ENCODE peak calls at places on chromosomes 12 and 14, in four cellular contexts. D, Z, E and X are unnamed samples.
A peak's percentile ranks its signal among the peaks of the same experiment; 100 is the strongest.

GRCh38 chr12:102120564-102120873 is 536 bp downstream of the PARPBP start:
- DNase-seq in D (no peak), Z (peak; percentile 20), E (no peak), X (no peak)

GRCh38 chr14:71692496-71692895 is 239.7 kb upstream of the RGS6 start:
- DNase-seq in D (no peak), Z (no peak), E (no peak), X (peak; percentile 45)

GRCh38 chr12:57219205-57219992 is 2.8 kb downstream of the NXPH4 start:
- DNase-seq in D (no peak), Z (no peak), E (no peak), X (no peak)

GRCh38 chr14:97975960-97976359 is 1178.8 kb downstream of the VRK1 start:
- DNase-seq in D (no peak), Z (no peak), E (no peak), X (no peak)

GRCh38 chr12:92224685-92225331 is 79.2 kb upstream of the BTG1 start:
- DNase-seq in D (no peak), Z (no peak), E (no peak), X (no peak)

GRCh38 chr12:28191018-28191595 is 851 bp downstream of the CCDC91 start:
- DNase-seq in D (peak; percentile 84), Z (peak; percentile 22), E (no peak), X (no peak)

GRCh38 chr12:19190292-19191031 is 60.9 kb downstream of the PLEKHA5 start:
- DNase-seq in D (no peak), Z (no peak), E (no peak), X (no peak)

GRCh38 chr12:54463484-54463883 is 9.9 kb downstream of the GTSF1 start:
- DNase-seq in D (no peak), Z (no peak), E (no peak), X (no peak)

GRCh38 chr12:129887047-129887568 is 16.7 kb downstream of the TMEM132D start:
- DNase-seq in D (no peak), Z (no peak), E (no peak), X (no peak)

GRCh38 chr12:68665016-68665569 is 21.7 kb upstream of the NUP107 start:
- DNase-seq in D (no peak), Z (no peak), E (no peak), X (no peak)

GRCh38 chr12:124493809-124494750 is 73.3 kb downstream of the NCOR2 start:
- DNase-seq in D (no peak), Z (no peak), E (no peak), X (no peak)

GRCh38 chr12:131784909-131785762 is 43.1 kb upstream of the MMP17 start:
- DNase-seq in D (no peak), Z (no peak), E (no peak), X (no peak)

GRCh38 chr14:77222546-77223225 is 41.1 kb downstream of the TMEM63C start:
- DNase-seq in D (no peak), Z (no peak), E (no peak), X (no peak)

GRCh38 chr12:93569656-93570551 is 2.6 kb upstream of the SOCS2 start:
- DNase-seq in D (peak; percentile 97), Z (peak; percentile 96), E (peak; percentile 89), X (no peak)

GRCh38 chr12:93571854-93572711 is at the start of gene SOCS2:
- DNase-seq in D (no peak), Z (peak; percentile 35), E (peak; percentile 71), X (no peak)

GRCh38 chr12:93570552-93571359 is 1.7 kb upstream of the SOCS2 start:
- DNase-seq in D (peak; percentile 99), Z (peak; percentile 88), E (peak; percentile 92), X (peak; percentile 78)

GRCh38 chr12:93572712-93573551 is 457 bp downstream of the SOCS2 start:
- DNase-seq in D (no peak), Z (no peak), E (peak; percentile 42), X (no peak)

DNA sequence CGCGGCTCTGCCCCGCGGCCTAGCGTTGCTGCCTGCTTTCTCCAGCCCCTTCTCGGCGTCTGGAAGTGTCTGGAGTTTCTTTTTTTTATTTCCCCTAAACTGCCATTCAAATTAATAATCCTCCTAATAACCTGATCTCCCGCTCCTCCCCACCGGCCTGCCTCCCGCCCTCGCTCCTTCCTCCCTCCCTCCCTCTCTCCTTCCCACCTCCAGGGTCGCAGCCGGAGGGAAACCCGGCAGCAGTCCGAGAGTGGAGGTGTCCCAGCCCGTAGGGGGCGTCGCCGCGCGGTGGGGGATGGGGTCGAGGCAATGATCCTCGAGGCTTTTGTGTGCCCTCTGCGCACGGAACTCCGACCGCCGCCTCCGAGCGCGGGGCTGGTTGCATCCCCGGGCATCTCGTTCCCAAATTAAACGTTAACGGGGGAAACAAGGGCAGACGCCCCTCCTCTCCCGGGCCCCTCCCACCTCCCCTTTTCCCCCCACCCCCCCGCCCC is 1.1 kb upstream of the SOCS2 start:
- DNase-seq in D (peak; percentile 94), Z (peak; percentile 76), E (peak; percentile 88), X (no peak)
- TF ChIP-seq CTCF in D (no peak), Z (peak; percentile 20), E (peak; percentile 45), X (peak; percentile 46)

DNA sequence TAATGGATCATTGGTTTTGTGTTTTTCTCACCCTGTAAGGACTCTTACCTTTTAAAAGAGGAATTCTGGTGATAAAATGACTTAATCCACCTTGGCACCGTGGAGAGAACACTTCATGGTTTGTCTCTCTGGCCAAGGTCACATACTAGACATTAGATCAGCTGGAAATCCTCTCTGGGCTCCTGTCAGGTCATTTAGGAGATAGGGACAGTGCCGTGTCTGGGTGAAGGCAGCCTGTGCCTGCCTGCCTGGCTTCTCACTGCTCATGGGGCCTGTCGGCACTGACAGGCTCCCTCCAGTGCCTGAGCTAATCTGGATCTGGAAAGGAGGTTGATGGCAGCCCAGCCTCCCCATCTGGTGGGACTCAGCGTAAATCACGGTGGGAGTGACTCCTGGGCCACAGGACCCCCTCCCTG is 5.7 kb downstream of the CRADD start:
- DNase-seq in D (no peak), Z (no peak), E (no peak), X (no peak)
- H3K4me3 ChIP-seq in D (no peak overlapping the region), Z (no peak overlapping the region), E (no peak overlapping the region), X (no peak overlapping the region)

GRCh38 chr14:96103560-96104460 is 64.6 kb downstream of the C14orf132 start:
- DNase-seq in D (peak; percentile 77), Z (no peak), E (no peak), X (no peak)

GRCh38 chr14:96100171-96101064 is 61.3 kb downstream of the C14orf132 start:
- DNase-seq in D (peak; percentile 94), Z (peak; percentile 82), E (peak; percentile 82), X (peak; percentile 41)

GRCh38 chr14:96104469-96105057 is 65.4 kb downstream of the C14orf132 start:
- DNase-seq in D (peak; percentile 97), Z (peak; percentile 75), E (peak; percentile 61), X (no peak)

GRCh38 chr14:96103075-96103474 is 63.9 kb downstream of the C14orf132 start:
- DNase-seq in D (no peak), Z (no peak), E (no peak), X (no peak)

GRCh38 chr14:96102071-96102856 is 63.1 kb downstream of the C14orf132 start:
- DNase-seq in D (peak; percentile 40), Z (no peak), E (peak; percentile 62), X (no peak)
- TF ChIP-seq CTCF in D (no peak), Z (no peak), E (no peak), X (no peak)

DNA sequence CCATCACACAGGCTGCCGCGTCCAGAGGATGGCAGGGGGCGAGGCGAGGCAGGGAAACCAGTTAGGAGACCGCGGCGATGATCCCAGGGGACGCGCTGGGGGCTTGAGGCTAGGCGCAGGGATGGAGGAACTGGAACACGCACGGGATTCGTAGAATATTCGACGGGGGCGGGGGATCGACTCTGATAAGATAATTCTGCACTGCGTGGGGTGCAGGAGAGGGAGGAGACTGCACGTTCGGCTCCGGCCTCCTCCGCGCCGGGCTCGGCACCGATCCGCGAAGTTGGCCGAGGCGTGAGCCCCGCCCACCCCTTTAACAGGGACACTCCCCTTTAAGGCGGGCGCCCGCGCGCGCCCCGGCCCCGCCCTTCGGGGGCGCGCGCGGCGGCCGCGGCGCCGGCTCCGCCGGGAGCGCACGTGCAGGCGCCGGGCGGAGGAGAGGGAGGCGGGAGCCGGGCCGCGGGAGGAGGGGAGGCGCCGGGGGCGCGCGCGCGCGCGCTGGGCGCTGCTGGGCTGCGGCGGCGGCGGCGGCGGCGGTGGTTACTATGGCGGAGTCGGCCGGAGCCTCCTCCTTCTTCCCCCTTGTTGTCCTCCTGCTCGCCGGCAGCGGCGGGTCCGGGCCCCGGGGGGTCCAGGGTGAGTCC is at the start of gene ACVR1B:
- DNase-seq in D (peak; percentile 98), Z (peak; percentile 55), E (peak; percentile 93), X (peak; percentile 63)
- H3K4me3 ChIP-seq in D (peak within 1 kb of the TSS; percentile 95), Z (peak within 1 kb of the TSS; percentile 99), E (peak within 1 kb of the TSS; percentile 72), X (peak within 1 kb of the TSS; percentile 91)

GRCh38 chr14:75049731-75050201 is 1.5 kb downstream of the MLH3 start:
- DNase-seq in D (no peak), Z (no peak), E (no peak), X (no peak)

GRCh38 chr14:75051556-75051899 is 261 bp upstream of the MLH3 start:
- DNase-seq in D (no peak), Z (no peak), E (no peak), X (no peak)

GRCh38 chr14:75049136-75049535 is 2.1 kb downstream of the MLH3 start:
- DNase-seq in D (no peak), Z (no peak), E (no peak), X (no peak)

GRCh38 chr14:75050852-75051555 is at the start of gene MLH3:
- DNase-seq in D (peak; percentile 95), Z (peak; percentile 93), E (peak; percentile 88), X (no peak)

DNA sequence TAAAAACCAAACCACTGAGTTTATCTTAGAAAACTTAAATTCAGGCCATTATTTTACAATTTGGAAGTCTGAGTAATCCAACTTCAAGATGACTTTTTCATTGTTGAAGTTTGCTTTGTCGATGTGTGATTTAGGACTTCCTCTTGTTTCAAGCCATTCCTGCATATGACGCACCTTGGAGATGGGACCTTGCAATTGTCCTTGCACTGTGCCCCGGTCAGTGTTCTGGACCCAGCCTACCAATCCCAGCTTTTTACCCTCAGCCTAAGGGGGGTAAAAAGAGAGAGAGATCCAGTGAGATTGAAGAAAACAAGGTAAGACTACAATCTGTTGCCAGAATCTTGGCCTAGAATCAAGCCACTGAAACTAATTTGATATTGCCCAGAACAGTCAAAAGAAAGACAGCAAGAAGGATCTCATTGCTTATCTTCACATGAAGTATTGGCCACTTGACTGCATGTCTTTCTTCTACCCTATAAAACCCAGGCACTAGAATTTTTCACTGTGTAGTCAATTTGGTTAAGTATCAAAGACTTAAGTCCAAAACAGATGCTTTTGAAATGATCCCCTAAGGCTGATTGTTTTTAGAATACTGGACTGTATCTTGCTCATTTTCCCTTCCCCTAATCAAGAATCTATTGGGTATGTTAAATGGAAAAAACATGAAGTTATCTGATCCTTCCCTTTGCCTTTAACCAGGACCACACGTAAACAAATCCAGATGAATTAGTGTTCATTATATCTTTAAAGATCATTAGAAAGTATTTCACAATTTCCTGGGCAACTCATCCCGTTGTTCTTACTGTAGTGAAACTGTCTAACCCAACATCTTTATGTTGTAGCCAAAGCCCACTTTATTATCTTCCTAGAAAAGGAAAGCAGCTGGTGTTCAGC is 2.4 kb upstream of the MLH3 start:
- DNase-seq in D (no peak), Z (no peak), E (no peak), X (no peak)
- TF ChIP-seq CTCF in D (no peak), Z (no peak), E (no peak), X (no peak)